ENCODE peak calls at places on chromosomes 3 and 15, in five cellular contexts. Z, R, W, N and E are unnamed samples.

GRCh38 chr15:45670511-45670910 is 35.7 kb downstream of the SQOR start:
- DNase-seq in Z (no peak), R (no peak), W (no peak), N (no peak), E (no peak)

GRCh38 chr3:58522759-58523425 is 14.1 kb downstream of the ACOX2 start:
- DNase-seq in Z (no peak), R (no peak), W (no peak), N (no peak), E (no peak)

GRCh38 chr3:123448503-123449091 is at the start of gene ADCY5:
- DNase-seq in Z (no peak), R (no peak), W (no peak), N (no peak), E (no peak)

GRCh38 chr3:179750720-179751328 is 98.0 kb downstream of the USP13 start:
- DNase-seq in Z (no peak), R (no peak), W (peak; percentile 43), N (no peak), E (no peak)

GRCh38 chr3:184241447-184242296 is 7.1 kb downstream of the ALG3 start:
- DNase-seq in Z (peak; percentile 86), R (peak; percentile 74), W (no peak), N (no peak), E (no peak)

GRCh38 chr3:117955196-117955595 is 1079.5 kb downstream of the IGSF11 start:
- DNase-seq in Z (no peak), R (no peak), W (no peak), N (no peak), E (no peak)

GRCh38 chr15:80736571-80736970 is 41.5 kb downstream of the ABHD17C start:
- DNase-seq in Z (no peak), R (no peak), W (no peak), N (no peak), E (no peak)

GRCh38 chr15:93152951-93153350 is 63.9 kb upstream of the RGMA start:
- DNase-seq in Z (no peak), R (no peak), W (no peak), N (no peak), E (no peak)

GRCh38 chr3:72746412-72747411 is 101.5 kb downstream of the SHQ1 start:
- DNase-seq in Z (no peak), R (no peak), W (no peak), N (no peak), E (no peak)

GRCh38 chr3:183489455-183490210 is 61.2 kb upstream of the MCF2L2 start:
- DNase-seq in Z (no peak), R (no peak), W (no peak), N (no peak), E (no peak)

GRCh38 chr3:146350852-146351251 is 99.9 kb upstream of the PLSCR4 start:
- DNase-seq in Z (no peak), R (no peak), W (no peak), N (no peak), E (no peak)

GRCh38 chr3:5731100-5731499 is 543.6 kb downstream of the EDEM1 start:
- DNase-seq in Z (no peak), R (no peak), W (no peak), N (no peak), E (no peak)

GRCh38 chr3:34239287-34239686 is 440.9 kb downstream of the PDCD6IP start:
- DNase-seq in Z (no peak), R (no peak), W (no peak), N (no peak), E (no peak)

GRCh38 chr3:59108091-59108815 is 58.4 kb upstream of the CFAP20DC start:
- DNase-seq in Z (no peak), R (no peak), W (no peak), N (no peak), E (no peak)

GRCh38 chr3:119418641-119419040 is 44.8 kb downstream of the TMEM39A start:
- DNase-seq in Z (no peak), R (no peak), W (no peak), N (no peak), E (no peak)

GRCh38 chr15:59190291-59190690 is 16.4 kb upstream of the LDHAL6B start:
- DNase-seq in Z (no peak), R (no peak), W (no peak), N (no peak), E (no peak)

GRCh38 chr3:183824761-183825379 is 507 bp downstream of the MAP6D1 start:
- DNase-seq in Z (peak; percentile 85), R (no peak), W (peak; percentile 41), N (no peak), E (no peak)

GRCh38 chr15:48532938-48533337 is 112.6 kb downstream of the FBN1 start:
- DNase-seq in Z (no peak), R (no peak), W (no peak), N (no peak), E (no peak)

GRCh38 chr3:52839892-52840545 is 5.2 kb upstream of the MUSTN1 start:
- DNase-seq in Z (peak; percentile 75), R (no peak), W (no peak), N (no peak), E (no peak)

GRCh38 chr3:11764931-11765363 is 81.7 kb downstream of the TAMM41 start:
- DNase-seq in Z (no peak), R (no peak), W (peak; percentile 88), N (no peak), E (no peak)

GRCh38 chr3:107372506-107372905 is 4.7 kb upstream of the CCDC54 start:
- DNase-seq in Z (no peak), R (no peak), W (no peak), N (no peak), E (no peak)

GRCh38 chr3:23889401-23889800 is 27.4 kb downstream of the NKIRAS1 start:
- DNase-seq in Z (no peak), R (no peak), W (no peak), N (no peak), E (no peak)

GRCh38 chr3:158918008-158918407 is 116.2 kb downstream of the MFSD1 start:
- DNase-seq in Z (peak; percentile 80), R (no peak), W (peak; percentile 48), N (no peak), E (peak; percentile 9)

GRCh38 chr3:187291512-187292132 is at the start of gene MASP1:
- DNase-seq in Z (no peak), R (no peak), W (no peak), N (no peak), E (no peak)

GRCh38 chr15:57370929-57371328 is 5.4 kb upstream of the CGNL1 start:
- DNase-seq in Z (no peak), R (no peak), W (no peak), N (no peak), E (no peak)

GRCh38 chr15:51403072-51403878 is 61.8 kb downstream of the GLDN start:
- DNase-seq in Z (no peak), R (no peak), W (peak; percentile 18), N (no peak), E (no peak)

GRCh38 chr3:8629151-8630021 is 15.2 kb downstream of the SSUH2 start:
- DNase-seq in Z (no peak), R (peak; percentile 84), W (peak; percentile 84), N (no peak), E (peak; percentile 18)

GRCh38 chr15:38436993-38437392 is 16.9 kb upstream of the FAM98B start:
- DNase-seq in Z (no peak), R (no peak), W (no peak), N (no peak), E (no peak)

GRCh38 chr3:134327594-134327975 is 46.7 kb downstream of the AMOTL2 start:
- DNase-seq in Z (no peak), R (no peak), W (no peak), N (no peak), E (no peak)

GRCh38 chr3:102225407-102226132 is 209.2 kb upstream of the ZPLD1 start:
- DNase-seq in Z (no peak), R (no peak), W (no peak), N (no peak), E (no peak)

GRCh38 chr3:85790445-85791030 is 831.7 kb downstream of the CADM2 start:
- DNase-seq in Z (peak; percentile 71), R (no peak), W (no peak), N (no peak), E (no peak)

GRCh38 chr15:63722144-63722543 is 111.6 kb downstream of the HERC1 start:
- DNase-seq in Z (no peak), R (no peak), W (no peak), N (no peak), E (no peak)